ENCODE peak calls at places on chromosomes 12 and 14, in eight cellular contexts. I, G, O, X, Y, U, E and Z are unnamed samples.

GRCh38 chr14:75559451-75560187 is 18.8 kb upstream of the FLVCR2 start:
- DNase-seq in I (peak; percentile 57), G (no peak), O (no peak), X (no peak), Y (no peak), U (peak; percentile 94), E (peak; percentile 65), Z (no peak)

GRCh38 chr12:53810950-53811349 is 59.2 kb upstream of the CISTR start:
- DNase-seq in I (no peak), G (no peak), O (no peak), X (no peak), Y (no peak), U (no peak), E (no peak), Z (no peak)

GRCh38 chr12:27013606-27014084 is 539 bp downstream of the TM7SF3 start:
- DNase-seq in I (peak; percentile 62), G (peak; percentile 76), O (no peak), X (no peak), Y (peak; percentile 65), U (no peak), E (peak; percentile 34), Z (no peak)

GRCh38 chr14:104768437-104769323 is 15.7 kb downstream of the SIVA1 start:
- DNase-seq in I (peak; percentile 83), G (peak; percentile 94), O (peak; percentile 91), X (peak; percentile 97), Y (peak; percentile 96), U (peak; percentile 25), E (peak; percentile 67), Z (peak; percentile 46)

GRCh38 chr14:64983439-64984310 is 3.0 kb upstream of the FNTB start:
- DNase-seq in I (peak; percentile 59), G (no peak), O (no peak), X (no peak), Y (peak; percentile 90), U (no peak), E (peak; percentile 68), Z (peak; percentile 22)

GRCh38 chr14:20757963-20758362 is 10.2 kb upstream of the EDDM3B start:
- DNase-seq in I (no peak), G (no peak), O (no peak), X (no peak), Y (peak; percentile 71), U (no peak), E (no peak), Z (no peak)

GRCh38 chr12:92244036-92244435 is 98.4 kb upstream of the BTG1 start:
- DNase-seq in I (peak; percentile 70), G (no peak), O (no peak), X (no peak), Y (no peak), U (peak; percentile 79), E (peak; percentile 63), Z (no peak)

GRCh38 chr12:45633733-45634132 is 95.8 kb upstream of the ARID2 start:
- DNase-seq in I (no peak), G (no peak), O (no peak), X (no peak), Y (no peak), U (no peak), E (no peak), Z (no peak)

GRCh38 chr12:77591959-77592358 is 238.7 kb upstream of the NAV3 start:
- DNase-seq in I (no peak), G (no peak), O (no peak), X (no peak), Y (no peak), U (no peak), E (no peak), Z (no peak)

GRCh38 chr12:57127101-57127709 is 1.1 kb upstream of the LRP1 start:
- DNase-seq in I (peak; percentile 60), G (peak; percentile 84), O (peak; percentile 67), X (no peak), Y (peak; percentile 75), U (no peak), E (no peak), Z (no peak)

GRCh38 chr12:56571131-56571530 is 49.5 kb downstream of the RBMS2 start:
- DNase-seq in I (no peak), G (no peak), O (no peak), X (no peak), Y (peak; percentile 7), U (no peak), E (no peak), Z (no peak)

GRCh38 chr12:52865090-52865944 is 16.5 kb upstream of the KRT78 start:
- DNase-seq in I (peak; percentile 78), G (no peak), O (no peak), X (no peak), Y (peak; percentile 57), U (no peak), E (peak; percentile 62), Z (no peak)

GRCh38 chr12:49565956-49566265 is 2.0 kb downstream of the MCRS1 start:
- DNase-seq in I (no peak), G (no peak), O (no peak), X (no peak), Y (no peak), U (no peak), E (no peak), Z (no peak)

GRCh38 chr14:80491562-80492139 is 280.3 kb upstream of the DIO2 start:
- DNase-seq in I (no peak), G (no peak), O (no peak), X (no peak), Y (no peak), U (no peak), E (peak; percentile 29), Z (no peak)

GRCh38 chr12:95701275-95701674 is 89.3 kb downstream of the NTN4 start:
- DNase-seq in I (peak; percentile 6), G (no peak), O (no peak), X (no peak), Y (peak; percentile 47), U (peak; percentile 4), E (peak; percentile 18), Z (no peak)

GRCh38 chr12:10130042-10130441 is at the start of gene CLEC7A:
- DNase-seq in I (no peak), G (no peak), O (no peak), X (no peak), Y (peak; percentile 75), U (no peak), E (no peak), Z (no peak)

GRCh38 chr14:91202234-91202974 is 42.1 kb downstream of the GPR68 start:
- DNase-seq in I (peak; percentile 72), G (peak; percentile 73), O (no peak), X (no peak), Y (no peak), U (no peak), E (peak; percentile 64), Z (no peak)

GRCh38 chr12:132429932-132430643 is 59.9 kb upstream of the FBRSL1 start:
- DNase-seq in I (no peak), G (no peak), O (no peak), X (no peak), Y (no peak), U (peak; percentile 43), E (no peak), Z (no peak)

DNA sequence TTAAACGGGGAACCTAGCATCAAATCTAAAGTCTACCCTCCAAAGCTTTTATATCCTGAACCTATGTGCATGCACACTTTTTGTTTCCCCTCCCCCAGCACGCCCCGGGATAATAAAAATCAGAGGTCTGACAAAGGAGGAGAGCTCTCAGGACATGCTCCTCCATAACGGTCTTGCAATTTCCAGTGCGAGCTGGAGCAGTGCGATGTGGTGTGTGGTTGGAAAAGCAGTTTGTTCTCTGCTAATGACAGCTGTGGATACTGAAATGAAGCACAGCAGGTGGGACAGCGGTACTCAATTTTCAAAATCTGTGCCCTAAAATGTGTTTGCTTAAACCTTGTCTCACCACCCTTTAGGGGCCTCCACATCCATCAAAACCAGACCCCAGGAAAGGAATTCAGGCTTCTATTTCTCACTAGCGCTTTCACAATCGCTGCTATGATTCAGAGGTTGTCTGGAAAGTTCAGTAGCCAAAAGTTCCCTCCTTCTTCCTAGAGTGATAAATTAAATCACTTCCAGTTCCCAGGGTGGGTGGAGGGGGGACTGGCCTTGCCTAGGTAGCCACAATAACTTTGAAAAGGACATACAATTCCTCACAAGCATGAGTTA is 440.8 kb downstream of the EGLN3 start:
- DNase-seq in I (peak; percentile 86), G (no peak), O (no peak), X (no peak), Y (no peak), U (peak; percentile 85), E (peak; percentile 57), Z (no peak)
- H3K4me3 ChIP-seq in I (no peak overlapping the region), G (no peak overlapping the region), O (no peak overlapping the region), X (no peak overlapping the region), Y (no peak overlapping the region), U (no peak overlapping the region), E (no peak overlapping the region), Z (no peak overlapping the region)

GRCh38 chr14:103713304-103714062 is 1.8 kb downstream of the XRCC3 start:
- DNase-seq in I (no peak), G (no peak), O (no peak), X (no peak), Y (peak; percentile 74), U (no peak), E (no peak), Z (no peak)
- H3K4me3 ChIP-seq in I (no peak overlapping the region), G (no peak overlapping the region), O (no peak overlapping the region), X (no peak overlapping the region), Y (peak overlapping the region; percentile 85), U (no peak overlapping the region), E (no peak overlapping the region), Z (peak overlapping the region; percentile 75)

GRCh38 chr12:1920436-1920835 is 2.0 kb upstream of the CACNA2D4 start:
- DNase-seq in I (no peak), G (no peak), O (no peak), X (no peak), Y (no peak), U (no peak), E (no peak), Z (no peak)

GRCh38 chr12:1918875-1919236 is 404 bp upstream of the CACNA2D4 start:
- DNase-seq in I (no peak), G (no peak), O (no peak), X (peak; percentile 82), Y (no peak), U (no peak), E (no peak), Z (no peak)

GRCh38 chr12:1919763-1920162 is 1.3 kb upstream of the CACNA2D4 start:
- DNase-seq in I (no peak), G (no peak), O (no peak), X (no peak), Y (peak; percentile 33), U (no peak), E (no peak), Z (no peak)

GRCh38 chr12:1918081-1918874 is at the start of gene CACNA2D4:
- DNase-seq in I (no peak), G (no peak), O (no peak), X (peak; percentile 88), Y (no peak), U (no peak), E (no peak), Z (no peak)

DNA sequence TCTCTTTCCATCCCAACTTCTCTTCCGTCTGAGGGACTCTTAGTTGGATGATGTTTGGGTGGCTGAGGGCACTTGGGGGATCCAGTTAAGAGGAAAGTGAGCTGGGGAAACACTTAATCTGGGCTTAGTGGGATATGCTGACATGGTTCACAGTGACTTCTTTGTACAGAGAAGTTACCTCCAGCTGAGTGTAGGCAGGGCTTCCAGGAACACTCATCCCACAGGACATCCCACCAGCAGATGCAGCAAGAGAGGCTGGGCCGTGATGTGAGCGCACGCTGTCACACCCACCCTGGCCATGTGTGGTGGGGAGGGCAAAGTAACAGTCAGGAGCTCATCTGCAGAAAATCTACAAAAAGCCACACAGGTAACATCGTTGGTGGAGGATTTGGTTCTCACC is 832 bp upstream of the CACNA2D4 start:
- DNase-seq in I (no peak), G (no peak), O (no peak), X (peak; percentile 66), Y (no peak), U (no peak), E (no peak), Z (no peak)
- H3K4me3 ChIP-seq in I (no peak overlapping the region), G (no peak overlapping the region), O (no peak overlapping the region), X (no peak overlapping the region), Y (no peak overlapping the region), U (no peak overlapping the region), E (no peak overlapping the region), Z (no peak overlapping the region)

GRCh38 chr14:55277972-55278740 is 6.9 kb downstream of the FBXO34 start:
- DNase-seq in I (peak; percentile 6), G (no peak), O (no peak), X (no peak), Y (peak; percentile 66), U (no peak), E (no peak), Z (no peak)
- H3K4me3 ChIP-seq in I (no peak overlapping the region), G (no peak overlapping the region), O (no peak overlapping the region), X (no peak overlapping the region), Y (no peak overlapping the region), U (no peak overlapping the region), E (no peak overlapping the region), Z (no peak overlapping the region)